ENCODE peak calls at places on chromosome 16, in four cellular contexts. One of them, this sample, is unnamed.

GRCh38 chr16:27841911-27842310 is 221.6 kb downstream of the GSG1L start:
- DNase-seq in uterus: no peak
- DNase-seq in activated CD8-positive, alpha-beta memory T cell treated with anti-CD3 and anti-CD28 coated beads, Interleukin-2, amount 50 U/mL, for 48 hours: no peak
- DNase-seq in nephron progenitor cell: no peak
- DNase-seq in this sample: peak

GRCh38 chr16:78002915-78003538 is 19.3 kb upstream of the CLEC3A start:
- DNase-seq in uterus: peak
- DNase-seq in activated CD8-positive, alpha-beta memory T cell treated with anti-CD3 and anti-CD28 coated beads, Interleukin-2, amount 50 U/mL, for 48 hours: peak
- DNase-seq in nephron progenitor cell: peak
- DNase-seq in this sample: peak

GRCh38 chr16:70421473-70422311 is 17.2 kb downstream of the ST3GAL2 start:
- DNase-seq in uterus: no peak
- DNase-seq in activated CD8-positive, alpha-beta memory T cell treated with anti-CD3 and anti-CD28 coated beads, Interleukin-2, amount 50 U/mL, for 48 hours: no peak
- DNase-seq in nephron progenitor cell: no peak
- DNase-seq in this sample: no peak

GRCh38 chr16:23240994-23241393 is 58.4 kb downstream of the SCNN1G start:
- DNase-seq in uterus: no peak
- DNase-seq in activated CD8-positive, alpha-beta memory T cell treated with anti-CD3 and anti-CD28 coated beads, Interleukin-2, amount 50 U/mL, for 48 hours: no peak
- DNase-seq in nephron progenitor cell: no peak
- DNase-seq in this sample: no peak

GRCh38 chr16:674968-675883 is at the start of gene RHBDL1:
- DNase-seq in uterus: no peak
- DNase-seq in activated CD8-positive, alpha-beta memory T cell treated with anti-CD3 and anti-CD28 coated beads, Interleukin-2, amount 50 U/mL, for 48 hours: no peak
- DNase-seq in nephron progenitor cell: peak
- DNase-seq in this sample: no peak

GRCh38 chr16:27429981-27430441 is 28.0 kb downstream of the IL21R start:
- DNase-seq in uterus: no peak
- DNase-seq in activated CD8-positive, alpha-beta memory T cell treated with anti-CD3 and anti-CD28 coated beads, Interleukin-2, amount 50 U/mL, for 48 hours: peak
- DNase-seq in nephron progenitor cell: no peak
- DNase-seq in this sample: peak

GRCh38 chr16:53664724-53665345 is 38.8 kb downstream of the RPGRIP1L start:
- DNase-seq in uterus: no peak
- DNase-seq in activated CD8-positive, alpha-beta memory T cell treated with anti-CD3 and anti-CD28 coated beads, Interleukin-2, amount 50 U/mL, for 48 hours: no peak
- DNase-seq in nephron progenitor cell: no peak
- DNase-seq in this sample: no peak

GRCh38 chr16:49337814-49338350 is 35.7 kb upstream of the C16orf78 start:
- DNase-seq in uterus: no peak
- DNase-seq in activated CD8-positive, alpha-beta memory T cell treated with anti-CD3 and anti-CD28 coated beads, Interleukin-2, amount 50 U/mL, for 48 hours: no peak
- DNase-seq in nephron progenitor cell: no peak
- DNase-seq in this sample: peak

GRCh38 chr16:620700-621525 is 9.9 kb upstream of the WFIKKN1 start:
- DNase-seq in uterus: no peak
- DNase-seq in activated CD8-positive, alpha-beta memory T cell treated with anti-CD3 and anti-CD28 coated beads, Interleukin-2, amount 50 U/mL, for 48 hours: no peak
- DNase-seq in nephron progenitor cell: no peak
- DNase-seq in this sample: no peak

GRCh38 chr16:11094075-11094593 is 149.8 kb downstream of the CLEC16A start:
- DNase-seq in uterus: no peak
- DNase-seq in activated CD8-positive, alpha-beta memory T cell treated with anti-CD3 and anti-CD28 coated beads, Interleukin-2, amount 50 U/mL, for 48 hours: peak
- DNase-seq in nephron progenitor cell: no peak
- DNase-seq in this sample: no peak

GRCh38 chr16:82456683-82457082 is 170.1 kb upstream of the CDH13 start:
- DNase-seq in uterus: peak
- DNase-seq in activated CD8-positive, alpha-beta memory T cell treated with anti-CD3 and anti-CD28 coated beads, Interleukin-2, amount 50 U/mL, for 48 hours: peak
- DNase-seq in nephron progenitor cell: peak
- DNase-seq in this sample: no peak

GRCh38 chr16:19008245-19008644 is 24.5 kb downstream of the TMC7 start:
- DNase-seq in uterus: no peak
- DNase-seq in activated CD8-positive, alpha-beta memory T cell treated with anti-CD3 and anti-CD28 coated beads, Interleukin-2, amount 50 U/mL, for 48 hours: no peak
- DNase-seq in nephron progenitor cell: no peak
- DNase-seq in this sample: no peak

GRCh38 chr16:11621920-11622651 is 35.4 kb upstream of the LITAF start:
- DNase-seq in uterus: no peak
- DNase-seq in activated CD8-positive, alpha-beta memory T cell treated with anti-CD3 and anti-CD28 coated beads, Interleukin-2, amount 50 U/mL, for 48 hours: peak
- DNase-seq in nephron progenitor cell: peak
- DNase-seq in this sample: no peak

GRCh38 chr16:4052801-4053662 is 63.2 kb downstream of the ADCY9 start:
- DNase-seq in uterus: no peak
- DNase-seq in activated CD8-positive, alpha-beta memory T cell treated with anti-CD3 and anti-CD28 coated beads, Interleukin-2, amount 50 U/mL, for 48 hours: peak
- DNase-seq in nephron progenitor cell: no peak
- DNase-seq in this sample: no peak

GRCh38 chr16:14095883-14096551 is 24.9 kb downstream of the MRTFB start:
- DNase-seq in uterus: no peak
- DNase-seq in activated CD8-positive, alpha-beta memory T cell treated with anti-CD3 and anti-CD28 coated beads, Interleukin-2, amount 50 U/mL, for 48 hours: no peak
- DNase-seq in nephron progenitor cell: no peak
- DNase-seq in this sample: no peak

GRCh38 chr16:15607700-15608396 is 35.1 kb downstream of the MARF1 start:
- DNase-seq in uterus: no peak
- DNase-seq in activated CD8-positive, alpha-beta memory T cell treated with anti-CD3 and anti-CD28 coated beads, Interleukin-2, amount 50 U/mL, for 48 hours: no peak
- DNase-seq in nephron progenitor cell: no peak
- DNase-seq in this sample: peak

GRCh38 chr16:70591609-70592008 is 54.8 kb upstream of the IL34 start:
- DNase-seq in uterus: no peak
- DNase-seq in activated CD8-positive, alpha-beta memory T cell treated with anti-CD3 and anti-CD28 coated beads, Interleukin-2, amount 50 U/mL, for 48 hours: no peak
- DNase-seq in nephron progenitor cell: no peak
- DNase-seq in this sample: no peak

GRCh38 chr16:82011199-82011641 is at the start of gene SDR42E1:
- DNase-seq in uterus: no peak
- DNase-seq in activated CD8-positive, alpha-beta memory T cell treated with anti-CD3 and anti-CD28 coated beads, Interleukin-2, amount 50 U/mL, for 48 hours: peak
- DNase-seq in nephron progenitor cell: no peak
- DNase-seq in this sample: no peak

GRCh38 chr16:50244140-50244503 is 22.2 kb upstream of the ADCY7 start:
- DNase-seq in uterus: no peak
- DNase-seq in activated CD8-positive, alpha-beta memory T cell treated with anti-CD3 and anti-CD28 coated beads, Interleukin-2, amount 50 U/mL, for 48 hours: no peak
- DNase-seq in nephron progenitor cell: no peak
- DNase-seq in this sample: no peak

GRCh38 chr16:68286153-68287074 is 22.1 kb downstream of the SLC7A6 start:
- DNase-seq in uterus: no peak
- DNase-seq in activated CD8-positive, alpha-beta memory T cell treated with anti-CD3 and anti-CD28 coated beads, Interleukin-2, amount 50 U/mL, for 48 hours: no peak
- DNase-seq in nephron progenitor cell: no peak
- DNase-seq in this sample: no peak

GRCh38 chr16:6643083-6643686 is 689.5 kb upstream of the RBFOX1 start:
- DNase-seq in uterus: no peak
- DNase-seq in activated CD8-positive, alpha-beta memory T cell treated with anti-CD3 and anti-CD28 coated beads, Interleukin-2, amount 50 U/mL, for 48 hours: peak
- DNase-seq in nephron progenitor cell: peak
- DNase-seq in this sample: no peak

GRCh38 chr16:635573-636205 is 416 bp downstream of the METTL26 start:
- DNase-seq in uterus: no peak
- DNase-seq in activated CD8-positive, alpha-beta memory T cell treated with anti-CD3 and anti-CD28 coated beads, Interleukin-2, amount 50 U/mL, for 48 hours: no peak
- DNase-seq in nephron progenitor cell: no peak
- DNase-seq in this sample: no peak

GRCh38 chr16:81480856-81481821 is 36.5 kb downstream of the CMIP start:
- DNase-seq in uterus: no peak
- DNase-seq in activated CD8-positive, alpha-beta memory T cell treated with anti-CD3 and anti-CD28 coated beads, Interleukin-2, amount 50 U/mL, for 48 hours: no peak
- DNase-seq in nephron progenitor cell: no peak
- DNase-seq in this sample: no peak

GRCh38 chr16:27920391-27920891 is 143.1 kb downstream of the GSG1L start:
- DNase-seq in uterus: no peak
- DNase-seq in activated CD8-positive, alpha-beta memory T cell treated with anti-CD3 and anti-CD28 coated beads, Interleukin-2, amount 50 U/mL, for 48 hours: no peak
- DNase-seq in nephron progenitor cell: peak
- DNase-seq in this sample: no peak

GRCh38 chr16:86016201-86016965 is 117.4 kb downstream of the IRF8 start:
- DNase-seq in uterus: no peak
- DNase-seq in activated CD8-positive, alpha-beta memory T cell treated with anti-CD3 and anti-CD28 coated beads, Interleukin-2, amount 50 U/mL, for 48 hours: no peak
- DNase-seq in nephron progenitor cell: peak
- DNase-seq in this sample: peak

GRCh38 chr16:30439720-30440348 is 5.8 kb downstream of the SEPHS2 start:
- DNase-seq in uterus: no peak
- DNase-seq in activated CD8-positive, alpha-beta memory T cell treated with anti-CD3 and anti-CD28 coated beads, Interleukin-2, amount 50 U/mL, for 48 hours: no peak
- DNase-seq in nephron progenitor cell: no peak
- DNase-seq in this sample: no peak

GRCh38 chr16:47697826-47698225 is 236.7 kb downstream of the PHKB start:
- DNase-seq in uterus: no peak
- DNase-seq in activated CD8-positive, alpha-beta memory T cell treated with anti-CD3 and anti-CD28 coated beads, Interleukin-2, amount 50 U/mL, for 48 hours: no peak
- DNase-seq in nephron progenitor cell: no peak
- DNase-seq in this sample: no peak

GRCh38 chr16:46620265-46621005 is 744 bp downstream of the SHCBP1 start:
- DNase-seq in uterus: no peak
- DNase-seq in activated CD8-positive, alpha-beta memory T cell treated with anti-CD3 and anti-CD28 coated beads, Interleukin-2, amount 50 U/mL, for 48 hours: no peak
- DNase-seq in nephron progenitor cell: no peak
- DNase-seq in this sample: no peak

GRCh38 chr16:87048038-87048743 is 269.0 kb downstream of the C16orf95 start:
- DNase-seq in uterus: no peak
- DNase-seq in activated CD8-positive, alpha-beta memory T cell treated with anti-CD3 and anti-CD28 coated beads, Interleukin-2, amount 50 U/mL, for 48 hours: no peak
- DNase-seq in nephron progenitor cell: no peak
- DNase-seq in this sample: peak

GRCh38 chr16:65598626-65599025 is 476.8 kb upstream of the CDH11 start:
- DNase-seq in uterus: no peak
- DNase-seq in activated CD8-positive, alpha-beta memory T cell treated with anti-CD3 and anti-CD28 coated beads, Interleukin-2, amount 50 U/mL, for 48 hours: no peak
- DNase-seq in nephron progenitor cell: no peak
- DNase-seq in this sample: no peak

GRCh38 chr16:4263504-4264436 is 9.1 kb downstream of the TFAP4 start:
- DNase-seq in uterus: peak
- DNase-seq in activated CD8-positive, alpha-beta memory T cell treated with anti-CD3 and anti-CD28 coated beads, Interleukin-2, amount 50 U/mL, for 48 hours: peak
- DNase-seq in nephron progenitor cell: peak
- DNase-seq in this sample: no peak

GRCh38 chr16:85844786-85845185 is 45.3 kb downstream of the COX4I1 start:
- DNase-seq in uterus: no peak
- DNase-seq in activated CD8-positive, alpha-beta memory T cell treated with anti-CD3 and anti-CD28 coated beads, Interleukin-2, amount 50 U/mL, for 48 hours: no peak
- DNase-seq in nephron progenitor cell: no peak
- DNase-seq in this sample: no peak

GRCh38 chr16:9821331-9821730 is 360.9 kb downstream of the GRIN2A start:
- DNase-seq in uterus: no peak
- DNase-seq in activated CD8-positive, alpha-beta memory T cell treated with anti-CD3 and anti-CD28 coated beads, Interleukin-2, amount 50 U/mL, for 48 hours: no peak
- DNase-seq in nephron progenitor cell: no peak
- DNase-seq in this sample: no peak

GRCh38 chr16:2079311-2079800 is 31.6 kb downstream of the TSC2 start:
- DNase-seq in uterus: no peak
- DNase-seq in activated CD8-positive, alpha-beta memory T cell treated with anti-CD3 and anti-CD28 coated beads, Interleukin-2, amount 50 U/mL, for 48 hours: no peak
- DNase-seq in nephron progenitor cell: no peak
- DNase-seq in this sample: no peak

GRCh38 chr16:4734730-4735575 is 616 bp downstream of the DNAAF8 start:
- DNase-seq in uterus: peak
- DNase-seq in activated CD8-positive, alpha-beta memory T cell treated with anti-CD3 and anti-CD28 coated beads, Interleukin-2, amount 50 U/mL, for 48 hours: peak
- DNase-seq in nephron progenitor cell: peak
- DNase-seq in this sample: peak

GRCh38 chr16:282944-283744 is at the start of gene PDIA2:
- DNase-seq in uterus: no peak
- DNase-seq in activated CD8-positive, alpha-beta memory T cell treated with anti-CD3 and anti-CD28 coated beads, Interleukin-2, amount 50 U/mL, for 48 hours: no peak
- DNase-seq in nephron progenitor cell: no peak
- DNase-seq in this sample: no peak

GRCh38 chr16:2335286-2335895 is 5.1 kb downstream of the ABCA3 start:
- DNase-seq in uterus: no peak
- DNase-seq in activated CD8-positive, alpha-beta memory T cell treated with anti-CD3 and anti-CD28 coated beads, Interleukin-2, amount 50 U/mL, for 48 hours: no peak
- DNase-seq in nephron progenitor cell: no peak
- DNase-seq in this sample: no peak

This sample was measured in mesenteric fat pad.